ENCODE peak calls at places on chromosomes 5 and 9, in ten cellular contexts. P is stimulated activated CD8-positive, alpha-beta memory T cell treated with anti-CD3 and anti-CD28 coated beads, Interleukin-7, amount 100 ng/mL, for 48 hours; N is left cardiac atrium; S is AG08396; T is NCI-H1092 treated with DMSO at 0.1 percent for 48 hours; A is ELR; Z is islet precursor cell; G is COR-L47; M is OCI-LY7; X is CD4-positive, alpha-beta T cell. L is an unnamed sample.

GRCh38 chr5:142120247-142120935 is 11.8 kb downstream of the NDFIP1 start:
- DNase-seq in P (no peak), N (no peak), S (no peak), T (no peak), A (no peak), Z (no peak), G (no peak), M (no peak), X (no peak), L (no peak)

GRCh38 chr5:127153031-127153430 is 79.7 kb upstream of the C5orf63 start:
- DNase-seq in P (no peak), N (no peak), S (no peak), T (no peak), A (no peak), Z (no peak), G (no peak), M (no peak), X (no peak), L (no peak)

GRCh38 chr9:76365028-76365427 is 29.2 kb downstream of the RFK start:
- DNase-seq in P (no peak), N (no peak), S (peak), T (no peak), A (peak), Z (peak), G (no peak), M (no peak), X (no peak), L (no peak)

GRCh38 chr9:112110773-112111106 is 64.4 kb downstream of the SUSD1 start:
- DNase-seq in P (no peak), N (no peak), S (no peak), T (no peak), A (no peak), Z (no peak), G (no peak), M (no peak), X (no peak), L (no peak)

GRCh38 chr9:95131023-95131943 is 186.2 kb downstream of the FANCC start:
- DNase-seq in P (no peak), N (peak), S (peak), T (peak), A (peak), Z (peak), G (peak), M (peak), X (peak), L (peak)

GRCh38 chr9:3205421-3206095 is 320.2 kb downstream of the RFX3 start:
- DNase-seq in P (no peak), N (no peak), S (no peak), T (peak), A (no peak), Z (no peak), G (peak), M (no peak), X (no peak), L (no peak)

GRCh38 chr5:74490814-74491213 is 149.7 kb downstream of the ENC1 start:
- DNase-seq in P (no peak), N (no peak), S (no peak), T (no peak), A (no peak), Z (no peak), G (no peak), M (peak), X (no peak), L (no peak)

GRCh38 chr5:73564018-73564417 is 1.4 kb downstream of the ANKRA2 start:
- DNase-seq in P (no peak), N (no peak), S (no peak), T (no peak), A (peak), Z (no peak), G (no peak), M (peak), X (no peak), L (peak)

GRCh38 chr5:175123542-175123941 is 320.4 kb downstream of the DRD1 start:
- DNase-seq in P (no peak), N (no peak), S (no peak), T (no peak), A (no peak), Z (no peak), G (no peak), M (no peak), X (no peak), L (no peak)

GRCh38 chr9:127185931-127186781 is 63.7 kb upstream of the ANGPTL2 start:
- DNase-seq in P (no peak), N (peak), S (peak), T (no peak), A (no peak), Z (no peak), G (no peak), M (no peak), X (no peak), L (no peak)

GRCh38 chr9:120392711-120393110 is 187.3 kb downstream of the CDK5RAP2 start:
- DNase-seq in P (no peak), N (no peak), S (no peak), T (no peak), A (no peak), Z (no peak), G (no peak), M (no peak), X (no peak), L (no peak)

GRCh38 chr5:73692166-73692640 is 66.2 kb downstream of the ARHGEF28 start:
- DNase-seq in P (no peak), N (no peak), S (peak), T (no peak), A (peak), Z (no peak), G (no peak), M (no peak), X (no peak), L (no peak)

GRCh38 chr5:131647078-131647769 is 12.2 kb upstream of the RAPGEF6 start:
- DNase-seq in P (no peak), N (no peak), S (no peak), T (no peak), A (no peak), Z (no peak), G (no peak), M (peak), X (no peak), L (no peak)

GRCh38 chr5:108541816-108542215 is 159.9 kb upstream of the FBXL17 start:
- DNase-seq in P (no peak), N (no peak), S (no peak), T (no peak), A (no peak), Z (no peak), G (no peak), M (no peak), X (no peak), L (no peak)

GRCh38 chr9:90631964-90632363 is 10.7 kb downstream of the DIRAS2 start:
- DNase-seq in P (no peak), N (no peak), S (no peak), T (no peak), A (no peak), Z (peak), G (no peak), M (no peak), X (no peak), L (no peak)

GRCh38 chr5:119275146-119275872 is 80.5 kb upstream of the TNFAIP8 start:
- DNase-seq in P (no peak), N (no peak), S (peak), T (no peak), A (peak), Z (no peak), G (no peak), M (no peak), X (no peak), L (no peak)

GRCh38 chr5:169374761-169375160 is 73.8 kb upstream of the SLIT3 start:
- DNase-seq in P (no peak), N (no peak), S (no peak), T (no peak), A (peak), Z (peak), G (no peak), M (no peak), X (no peak), L (no peak)

GRCh38 chr5:112923148-112923917 is 1.3 kb upstream of the REEP5 start:
- DNase-seq in P (no peak), N (no peak), S (no peak), T (no peak), A (no peak), Z (peak), G (no peak), M (peak), X (no peak), L (peak)

GRCh38 chr9:89177021-89177400 is 1.6 kb downstream of the SHC3 start:
- DNase-seq in P (no peak), N (no peak), S (peak), T (no peak), A (peak), Z (no peak), G (no peak), M (no peak), X (no peak), L (no peak)

GRCh38 chr9:128341435-128341849 is 1.1 kb downstream of the SLC27A4 start:
- DNase-seq in P (peak), N (peak), S (peak), T (peak), A (peak), Z (peak), G (peak), M (peak), X (peak), L (peak)

GRCh38 chr5:73311291-73312110 is 137.1 kb downstream of the FOXD1 start:
- DNase-seq in P (no peak), N (peak), S (peak), T (no peak), A (peak), Z (peak), G (no peak), M (no peak), X (no peak), L (no peak)

GRCh38 chr9:129309041-129309430 is 131.0 kb upstream of the IER5L start:
- DNase-seq in P (no peak), N (no peak), S (no peak), T (no peak), A (no peak), Z (no peak), G (no peak), M (no peak), X (no peak), L (no peak)

GRCh38 chr9:126303488-126303887 is 23.1 kb upstream of the MVB12B start:
- DNase-seq in P (no peak), N (no peak), S (no peak), T (no peak), A (no peak), Z (peak), G (no peak), M (no peak), X (no peak), L (no peak)

GRCh38 chr9:89720721-89721660 is 116.2 kb downstream of the GADD45G start:
- DNase-seq in P (no peak), N (no peak), S (no peak), T (peak), A (no peak), Z (no peak), G (no peak), M (no peak), X (no peak), L (no peak)

GRCh38 chr9:94812343-94812742 is 85.8 kb downstream of the AOPEP start:
- DNase-seq in P (no peak), N (no peak), S (peak), T (no peak), A (peak), Z (peak), G (no peak), M (no peak), X (no peak), L (no peak)

GRCh38 chr5:176736271-176736965 is 73.9 kb upstream of the UNC5A start:
- DNase-seq in P (no peak), N (no peak), S (no peak), T (no peak), A (no peak), Z (peak), G (no peak), M (no peak), X (no peak), L (no peak)

GRCh38 chr9:88660611-88661010 is 125.6 kb downstream of the NXNL2 start:
- DNase-seq in P (no peak), N (no peak), S (no peak), T (no peak), A (peak), Z (peak), G (no peak), M (peak), X (no peak), L (peak)

GRCh38 chr5:149254506-149254905 is 17.2 kb upstream of the AFAP1L1 start:
- DNase-seq in P (no peak), N (no peak), S (peak), T (no peak), A (peak), Z (peak), G (no peak), M (no peak), X (no peak), L (no peak)

GRCh38 chr9:77908293-77908692 is 123.3 kb downstream of the GNAQ start:
- DNase-seq in P (no peak), N (no peak), S (no peak), T (no peak), A (no peak), Z (no peak), G (no peak), M (no peak), X (no peak), L (no peak)

GRCh38 chr9:107684224-107684623 is 194.7 kb upstream of the KLF4 start:
- DNase-seq in P (no peak), N (no peak), S (no peak), T (no peak), A (peak), Z (peak), G (no peak), M (no peak), X (no peak), L (no peak)

GRCh38 chr5:98593418-98593817 is 180.0 kb upstream of the RGMB start:
- DNase-seq in P (no peak), N (no peak), S (no peak), T (no peak), A (no peak), Z (no peak), G (no peak), M (no peak), X (no peak), L (no peak)

GRCh38 chr9:89375181-89375760 is 57.0 kb downstream of the SECISBP2 start:
- DNase-seq in P (no peak), N (no peak), S (no peak), T (no peak), A (no peak), Z (peak), G (peak), M (peak), X (no peak), L (peak)

GRCh38 chr5:50699737-50700136 is 33.3 kb downstream of the PARP8 start:
- DNase-seq in P (no peak), N (no peak), S (no peak), T (no peak), A (peak), Z (no peak), G (no peak), M (no peak), X (no peak), L (no peak)

GRCh38 chr9:130936285-130937117 is 2.5 kb downstream of the FIBCD1 start:
- DNase-seq in P (no peak), N (no peak), S (peak), T (no peak), A (peak), Z (peak), G (no peak), M (no peak), X (no peak), L (no peak)

GRCh38 chr9:32294051-32294600 is 90.3 kb upstream of the ACO1 start:
- DNase-seq in P (no peak), N (no peak), S (no peak), T (no peak), A (no peak), Z (no peak), G (no peak), M (no peak), X (no peak), L (no peak)

GRCh38 chr5:61330879-61331406 is 1.1 kb upstream of the ZSWIM6 start:
- DNase-seq in P (no peak), N (peak), S (peak), T (peak), A (peak), Z (peak), G (peak), M (peak), X (peak), L (peak)

GRCh38 chr9:76542360-76542759 is 83.4 kb downstream of the GCNT1 start:
- DNase-seq in P (no peak), N (no peak), S (no peak), T (peak), A (no peak), Z (no peak), G (no peak), M (no peak), X (no peak), L (peak)